ENCODE peak calls at places on chromosomes 7 and 10, in six cellular contexts. M is NCI-H2107; W is lower leg skin; R is GDM1; N is iPS-NIHi11; P is activated CD8-positive, alpha-beta memory T cell treated with anti-CD3 and anti-CD28 coated beads for 24 hours. F is an unnamed sample.

GRCh38 chr7:68107968-68108367 is 1111.3 kb downstream of the TYW1 start:
- DNase-seq in R (no peak), N (no peak), W (no peak), M (no peak), P (no peak), F (no peak)

GRCh38 chr10:23035569-23035968 is 59.8 kb upstream of the MSRB2 start:
- DNase-seq in R (no peak), M (no peak), W (no peak), N (peak), P (no peak), F (no peak)

GRCh38 chr10:21203473-21204107 is 306.5 kb upstream of the NEBL start:
- DNase-seq in P (no peak), N (no peak), M (no peak), R (no peak), W (no peak), F (no peak)

GRCh38 chr7:152145853-152146466 is 120.5 kb downstream of the GALNT11 start:
- DNase-seq in M (no peak), N (peak), W (no peak), P (no peak), R (no peak), F (peak)

GRCh38 chr7:139457153-139457946 is 26.1 kb downstream of the KLRG2 start:
- DNase-seq in R (no peak), M (no peak), N (no peak), W (no peak), P (no peak), F (peak)

GRCh38 chr7:2209146-2209960 is 23.4 kb downstream of the MAD1L1 start:
- DNase-seq in R (peak), M (peak), N (peak), P (peak), W (peak), F (peak)

GRCh38 chr7:5690931-5691461 is 90.5 kb downstream of the RNF216 start:
- DNase-seq in N (no peak), P (no peak), R (no peak), W (no peak), M (no peak), F (no peak)

GRCh38 chr7:73537051-73537450 is 15.0 kb upstream of the BAZ1B start:
- DNase-seq in R (no peak), N (no peak), P (no peak), M (no peak), W (no peak), F (no peak)

GRCh38 chr7:107939472-107940145 is 48.6 kb downstream of the DLD start:
- DNase-seq in P (no peak), M (no peak), R (no peak), N (no peak), W (peak), F (no peak)

GRCh38 chr10:20897146-20897834 is at the start of gene NEBL:
- DNase-seq in R (no peak), P (no peak), W (no peak), M (no peak), N (no peak), F (no peak)

GRCh38 chr10:79472449-79472848 is 27.0 kb upstream of the ZCCHC24 start:
- DNase-seq in M (no peak), R (no peak), N (no peak), P (no peak), W (no peak), F (no peak)

GRCh38 chr10:121240556-121240955 is 357.7 kb downstream of the FGFR2 start:
- DNase-seq in N (no peak), M (no peak), W (no peak), P (no peak), R (no peak), F (no peak)

GRCh38 chr7:11830582-11831382 is 1.2 kb downstream of the THSD7A start:
- DNase-seq in N (no peak), W (no peak), M (no peak), P (no peak), R (no peak), F (no peak)

F was measured in erythroblast.